ENCODE peak calls at places on chromosomes 4 and X, in four cellular contexts. L is choroid plexus epithelial cell, G is progenitor cell of endocrine pancreas, I is AG09309. N is an unnamed sample.

GRCh38 chr4:186781032-186781917 is 57.6 kb upstream of the FAT1 start:
- DNase-seq in L (peak), G (no peak), I (no peak), N (no peak)

GRCh38 chr4:110163327-110164070 is 34.9 kb downstream of the ELOVL6 start:
- DNase-seq in L (peak), G (no peak), I (peak), N (no peak)

GRCh38 chr4:20443406-20443805 is 191.7 kb downstream of the SLIT2 start:
- DNase-seq in L (no peak), G (no peak), I (no peak), N (no peak)

GRCh38 chr4:81162752-81163458 is 52.1 kb downstream of the PRKG2 start:
- DNase-seq in L (no peak), G (no peak), I (no peak), N (no peak)

GRCh38 chr4:8639777-8640720 is 47.5 kb downstream of the CPZ start:
- DNase-seq in L (no peak), G (no peak), I (no peak), N (no peak)

GRCh38 chr4:5976431-5976830 is 41.8 kb downstream of the C4orf50 start:
- DNase-seq in L (no peak), G (no peak), I (no peak), N (no peak)

GRCh38 chr4:17945303-17945702 is 76.3 kb downstream of the LCORL start:
- DNase-seq in L (no peak), G (no peak), I (no peak), N (no peak)

GRCh38 chr4:56465599-56466295 is 1.7 kb upstream of the SRP72 start:
- DNase-seq in L (peak), G (no peak), I (no peak), N (no peak)

GRCh38 chr4:24763631-24764302 is 31.6 kb upstream of the SOD3 start:
- DNase-seq in L (peak), G (no peak), I (peak), N (no peak)

GRCh38 chrX:153642313-153642654 is 4.7 kb upstream of the DUSP9 start:
- DNase-seq in L (no peak), G (no peak), I (no peak), N (no peak)

GRCh38 chr4:52861879-52862604 is at the start of gene RASL11B:
- DNase-seq in L (peak), G (peak), I (no peak), N (peak)
- TF ChIP-seq CTCF in L (no peak), G (peak), I (no peak), N (peak)

GRCh38 chrX:145213504-145213903 is 33.8 kb upstream of the SPANXN1 start:
- DNase-seq in L (peak), G (no peak), I (no peak), N (no peak)
- TF ChIP-seq CTCF in L (no peak), G (peak), I (peak), N (no peak)

GRCh38 chr4:116058129-116058528 is 944.7 kb upstream of the NDST4 start:
- DNase-seq in L (no peak), G (no peak), I (no peak), N (no peak)

DNA sequence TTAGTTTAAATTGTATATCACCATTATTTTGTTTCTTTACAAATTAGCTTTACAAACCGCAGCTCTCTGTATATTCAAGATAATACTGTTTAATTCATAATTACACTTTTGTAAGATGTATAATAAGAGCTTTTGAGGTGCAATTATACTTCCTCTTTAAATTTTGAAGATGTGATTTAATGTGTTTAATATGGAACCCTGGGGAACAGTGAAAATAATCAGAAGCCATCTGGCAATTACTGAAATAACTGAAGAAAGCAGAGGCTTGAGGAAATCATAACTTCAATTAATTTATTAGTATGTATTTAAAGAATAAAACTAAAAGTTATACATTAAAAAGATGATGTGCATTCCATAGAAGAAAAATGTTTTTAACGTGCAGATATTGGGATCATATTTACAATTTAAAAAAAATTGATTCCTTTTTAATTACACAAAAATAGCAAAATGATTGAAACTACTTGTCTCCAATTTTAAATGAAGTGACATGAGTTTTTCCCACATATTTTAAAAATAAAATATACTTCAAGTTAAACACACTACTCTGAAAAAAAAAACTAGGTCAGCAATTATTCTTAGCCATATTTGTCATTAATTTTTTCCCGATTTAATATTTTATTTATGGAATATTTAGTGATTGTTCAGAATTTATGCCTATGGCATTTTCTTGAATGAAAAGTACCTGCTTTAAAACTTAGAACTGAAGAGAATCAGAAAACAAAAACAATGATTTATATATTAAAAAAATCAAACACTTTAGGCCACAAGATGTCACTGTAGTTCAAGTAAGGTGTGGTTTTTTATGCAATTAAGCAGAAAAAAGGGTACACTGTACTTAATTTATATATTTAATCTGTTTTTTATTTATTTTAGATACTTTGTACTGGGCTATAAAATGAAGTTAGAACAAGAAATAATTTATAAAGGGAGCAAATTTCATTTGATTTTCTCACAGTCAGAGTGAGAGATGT is 942.7 kb upstream of the NDST4 start:
- DNase-seq in L (peak), G (no peak), I (no peak), N (no peak)
- TF ChIP-seq CTCF in L (peak), G (peak), I (no peak), N (no peak)

DNA sequence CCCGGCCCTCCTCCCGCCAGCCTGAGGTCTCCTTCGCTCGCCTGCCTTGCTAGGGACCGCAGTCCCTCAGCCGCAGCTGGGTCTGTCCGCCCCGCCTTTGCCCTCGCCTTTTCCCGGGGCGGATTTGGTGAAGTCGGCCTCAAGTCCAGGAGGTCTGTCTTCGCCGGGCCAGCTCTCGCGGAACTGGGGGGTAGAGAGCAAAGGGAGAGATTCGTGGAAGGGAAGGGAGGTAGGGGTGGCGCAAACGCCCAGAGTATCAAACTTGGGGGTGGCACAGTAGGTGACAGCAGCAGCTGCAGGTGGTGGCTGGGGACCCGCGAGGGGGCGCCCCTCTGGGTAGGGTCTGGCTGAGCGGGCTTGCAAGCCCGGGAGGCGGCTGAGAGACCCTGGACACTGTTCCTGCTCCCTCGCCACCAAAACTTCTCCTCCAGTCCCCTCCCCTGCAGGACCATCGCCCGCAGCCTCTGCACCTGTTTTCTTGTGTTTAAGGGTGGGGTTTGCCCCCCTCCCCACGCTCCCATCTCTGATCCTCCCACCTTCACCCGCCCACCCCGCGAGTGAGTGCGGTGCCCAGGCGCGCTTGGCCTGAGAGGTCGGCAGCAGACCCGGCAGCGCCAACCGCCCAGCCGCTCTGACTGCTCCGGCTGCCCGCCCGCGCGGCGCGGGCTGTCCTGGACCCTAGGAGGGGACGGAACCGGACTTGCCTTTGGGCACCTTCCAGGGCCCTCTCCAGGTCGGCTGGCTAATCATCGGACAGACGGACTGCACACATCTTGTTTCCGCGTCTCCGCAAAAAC is at the start of gene NPY2R:
- DNase-seq in L (no peak), G (peak), I (no peak), N (no peak)
- TF ChIP-seq CTCF in L (no peak), G (peak), I (no peak), N (no peak)

GRCh38 chr4:147110968-147111367 is 165.3 kb upstream of the TTC29 start:
- DNase-seq in L (peak), G (no peak), I (no peak), N (no peak)
- TF ChIP-seq CTCF in L (peak), G (peak), I (peak), N (no peak)

DNA sequence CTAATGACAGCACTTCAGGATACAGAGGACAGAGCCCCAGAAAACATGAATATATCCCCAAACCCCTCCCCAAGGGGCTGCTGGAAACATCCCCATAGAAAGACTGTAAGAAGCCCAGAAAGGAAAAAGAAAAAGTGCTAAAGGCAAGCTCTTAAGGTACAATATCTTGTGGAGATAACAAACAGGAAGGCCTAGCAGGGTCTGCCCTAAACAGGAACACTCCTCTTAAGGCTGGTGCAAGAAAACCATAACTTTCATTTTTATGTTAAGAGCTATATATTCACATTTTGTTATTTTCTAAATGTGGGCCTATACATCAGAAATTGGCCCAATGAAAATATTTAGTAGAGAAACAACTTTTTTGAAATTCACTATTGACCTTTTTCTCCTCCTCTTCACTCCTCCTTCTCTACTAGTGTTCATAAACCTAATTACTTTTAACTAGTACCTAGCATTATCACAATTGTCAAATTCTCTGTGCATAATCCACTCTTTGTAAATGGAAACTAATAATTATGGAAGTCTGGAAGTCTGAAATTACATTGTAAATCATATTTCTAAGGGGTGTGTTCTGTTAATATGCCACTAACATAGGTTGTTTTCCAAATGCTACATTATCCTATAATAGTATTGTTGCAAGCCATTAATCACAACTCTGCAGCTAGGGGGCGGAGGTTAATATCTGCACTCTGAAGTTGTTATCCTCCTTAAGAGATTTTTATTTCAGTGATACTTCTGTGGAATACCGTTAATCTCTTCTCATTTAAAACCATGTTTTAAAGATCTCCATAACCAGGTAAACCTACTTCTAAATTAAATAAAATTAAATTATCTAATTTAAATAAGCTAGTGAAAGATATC is 59.8 kb downstream of the CASK start:
- DNase-seq in L (no peak), G (no peak), I (no peak), N (no peak)
- TF ChIP-seq CTCF in L (no peak), G (no peak), I (peak), N (no peak)

DNA sequence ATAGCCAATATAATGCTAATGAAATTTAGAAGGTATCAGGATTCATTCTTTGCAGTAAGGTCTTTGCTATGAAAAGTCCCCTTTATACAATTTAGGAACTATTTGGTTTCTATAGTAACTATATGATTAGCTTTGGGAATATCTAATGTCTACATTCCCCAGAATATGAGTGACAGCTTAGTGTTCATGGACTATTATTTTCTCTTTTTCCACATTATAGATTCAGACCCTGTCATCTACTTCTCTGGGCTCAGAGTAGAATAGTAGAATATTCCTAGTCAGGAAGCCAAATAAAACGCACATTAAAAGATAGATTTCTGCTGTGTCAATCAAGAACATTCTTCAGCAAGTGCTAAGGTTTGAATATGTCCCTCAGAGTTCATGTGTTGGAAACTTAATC is 26.1 kb upstream of the SULT1B1 start:
- DNase-seq in L (no peak), G (no peak), I (no peak), N (no peak)
- TF ChIP-seq CTCF in L (no peak), G (no peak), I (no peak), N (no peak)

GRCh38 chr4:3747582-3747906 is 18.6 kb upstream of the ADRA2C start:
- DNase-seq in L (peak), G (peak), I (no peak), N (no peak)
- TF ChIP-seq CTCF in L (peak), G (peak), I (peak), N (no peak)

GRCh38 chr4:183080372-183081115 is 18.5 kb upstream of the WWC2 start:
- DNase-seq in L (no peak), G (no peak), I (no peak), N (no peak)

GRCh38 chr4:183074288-183074990 is 24.6 kb upstream of the WWC2 start:
- DNase-seq in L (peak), G (no peak), I (no peak), N (no peak)

GRCh38 chr4:183081116-183081469 is 18.0 kb upstream of the WWC2 start:
- DNase-seq in L (no peak), G (no peak), I (no peak), N (no peak)

GRCh38 chr4:183082053-183082452 is 17.0 kb upstream of the WWC2 start:
- DNase-seq in L (no peak), G (no peak), I (no peak), N (no peak)

DNA sequence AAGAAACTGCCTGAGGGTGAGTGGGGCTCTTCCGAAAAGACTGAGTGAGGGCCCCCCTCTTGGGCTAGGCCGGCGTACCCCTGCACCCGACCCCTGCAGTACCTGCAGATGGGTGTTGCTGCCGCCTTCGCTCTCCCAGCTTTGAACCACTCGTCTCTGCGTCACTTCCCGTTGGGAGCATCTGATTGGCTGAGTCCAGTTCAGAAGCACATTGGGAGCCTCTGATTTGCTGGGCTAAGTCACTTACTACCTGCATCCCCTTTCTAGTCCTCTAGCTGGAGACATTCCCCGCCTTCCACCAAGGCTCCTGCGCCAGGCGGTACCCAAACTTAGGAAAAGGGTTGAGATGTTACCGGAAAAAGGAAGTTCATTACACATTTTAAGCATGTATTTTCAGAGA is 20.4 kb upstream of the WWC2 start:
- DNase-seq in L (no peak), G (no peak), I (no peak), N (no peak)
- TF ChIP-seq CTCF in L (no peak), G (no peak), I (no peak), N (no peak)

GRCh38 chrX:97446298-97446882 is 562.7 kb downstream of the RPA4 start:
- DNase-seq in L (peak), G (no peak), I (no peak), N (no peak)
- TF ChIP-seq CTCF in L (peak), G (peak), I (no peak), N (no peak)